ENCODE peak calls at places on chromosome 20, in ten cellular contexts. C is CD8-positive, alpha-beta memory T cell; R is hepatocyte; M is mucosa of descending colon; T is right atrium auricular region; N is A549; L is SK-N-SH; V is skeletal muscle cell; Y is transverse colon; Z is pancreas. K is an unnamed sample.

GRCh38 chr20:56554869-56555268 is 21.8 kb downstream of the FAM209B start:
- DNase-seq in R (peak), L (no peak), Z (peak), N (peak), M (no peak), V (peak), Y (peak), T (no peak), C (no peak), K (no peak)

GRCh38 chr20:54133434-54134427 is 40.1 kb downstream of the CYP24A1 start:
- DNase-seq in C (no peak), Y (peak), R (peak), V (no peak), M (no peak), Z (no peak), N (no peak), T (no peak), L (no peak), K (no peak)

GRCh38 chr20:25285091-25285647 is 37.3 kb downstream of the PYGB start:
- DNase-seq in N (no peak), R (no peak), C (peak), Y (peak), M (peak), T (no peak), V (no peak), Z (peak), L (no peak), K (no peak)

GRCh38 chr20:32288225-32288849 is 10.9 kb downstream of the KIF3B start:
- DNase-seq in Z (no peak), T (no peak), L (no peak), Y (no peak), N (no peak), V (no peak), C (no peak), R (no peak), M (no peak), K (no peak)

GRCh38 chr20:59994697-59995122 is 36.5 kb downstream of the CDH26 start:
- DNase-seq in L (no peak), N (no peak), C (no peak), Z (peak), T (no peak), V (peak), Y (peak), M (peak), R (peak), K (no peak)

GRCh38 chr20:47205577-47206123 is 150.8 kb downstream of the ZMYND8 start:
- DNase-seq in Y (peak), V (peak), L (peak), Z (peak), C (peak), N (peak), M (peak), T (peak), R (peak), K (no peak)

GRCh38 chr20:23131766-23132165 is 45.6 kb upstream of the CD93 start:
- DNase-seq in Y (no peak), N (no peak), T (no peak), Z (no peak), V (no peak), M (no peak), R (no peak), C (no peak), L (no peak), K (no peak)

GRCh38 chr20:38414769-38415450 is 20.2 kb downstream of the SNHG17 start:
- DNase-seq in L (no peak), Z (no peak), R (no peak), C (no peak), M (no peak), Y (no peak), N (no peak), T (no peak), V (no peak), K (no peak)

GRCh38 chr20:53915459-53916172 is 154.8 kb downstream of the BCAS1 start:
- DNase-seq in N (peak), M (peak), Y (peak), L (peak), R (peak), Z (peak), T (peak), V (peak), C (peak), K (peak)

GRCh38 chr20:23018432-23018831 is 16.7 kb upstream of the SSTR4 start:
- DNase-seq in R (no peak), T (no peak), C (no peak), M (no peak), V (no peak), Z (no peak), L (no peak), N (no peak), Y (no peak), K (no peak)

GRCh38 chr20:43710370-43711044 is 16.3 kb downstream of the GTSF1L start:
- DNase-seq in V (no peak), M (no peak), T (no peak), Z (no peak), R (no peak), L (no peak), Y (peak), N (no peak), C (no peak), K (no peak)

GRCh38 chr20:37266940-37267683 is 5.5 kb upstream of the GHRH start:
- DNase-seq in Y (no peak), Z (no peak), V (no peak), M (no peak), N (no peak), T (no peak), C (no peak), R (no peak), L (no peak), K (no peak)

GRCh38 chr20:51042064-51042463 is 19.2 kb upstream of the KCNG1 start:
- DNase-seq in M (no peak), N (no peak), R (no peak), C (no peak), Y (no peak), Z (no peak), T (no peak), L (no peak), V (no peak), K (no peak)

GRCh38 chr20:48983423-48984400 is 62.2 kb downstream of the ARFGEF2 start:
- DNase-seq in L (peak), Y (no peak), N (peak), T (no peak), R (peak), V (peak), M (no peak), Z (peak), C (no peak), K (no peak)

GRCh38 chr20:54069501-54069971 is 858 bp downstream of the BCAS1 start:
- DNase-seq in N (no peak), M (no peak), V (no peak), Z (no peak), T (no peak), R (no peak), Y (peak), L (no peak), C (no peak), K (no peak)

GRCh38 chr20:22745194-22745500 is 160.8 kb upstream of the FOXA2 start:
- DNase-seq in N (no peak), Y (no peak), L (no peak), T (no peak), R (no peak), M (no peak), C (no peak), Z (no peak), V (no peak), K (no peak)

GRCh38 chr20:4069741-4070140 is 54.4 kb upstream of the RNF24 start:
- DNase-seq in V (no peak), C (no peak), Y (no peak), M (no peak), N (no peak), L (no peak), T (no peak), R (no peak), Z (no peak), K (no peak)

GRCh38 chr20:4607287-4607713 is 114.4 kb upstream of the PRND start:
- DNase-seq in R (peak), T (peak), V (no peak), M (no peak), L (peak), Z (peak), N (peak), C (peak), Y (peak), K (peak)

GRCh38 chr20:17646209-17646717 is 35.8 kb downstream of the RRBP1 start:
- DNase-seq in C (no peak), V (no peak), R (no peak), Z (no peak), L (peak), N (no peak), T (no peak), Y (no peak), M (peak), K (no peak)

GRCh38 chr20:36604952-36605308 is 649 bp upstream of the RAB5IF start:
- DNase-seq in V (no peak), L (peak), M (peak), Z (peak), C (peak), R (no peak), T (peak), N (no peak), Y (peak), K (no peak)

GRCh38 chr20:33120934-33121333 is 41.5 kb downstream of the BPIFB4 start:
- DNase-seq in M (no peak), V (no peak), L (no peak), C (no peak), R (no peak), N (no peak), Y (no peak), T (no peak), Z (no peak), K (no peak)

GRCh38 chr20:36506253-36506652 is 35.1 kb upstream of the MYL9 start:
- DNase-seq in V (no peak), L (no peak), Y (no peak), R (no peak), T (no peak), M (no peak), N (peak), Z (no peak), C (no peak), K (peak)

GRCh38 chr20:47243906-47244305 is 112.6 kb downstream of the ZMYND8 start:
- DNase-seq in Y (no peak), M (no peak), R (no peak), C (no peak), N (no peak), Z (no peak), T (no peak), V (no peak), L (no peak), K (no peak)

GRCh38 chr20:17394411-17394810 is 136.8 kb downstream of the BFSP1 start:
- DNase-seq in Y (no peak), L (no peak), N (no peak), Z (no peak), R (no peak), C (no peak), M (no peak), T (no peak), V (no peak), K (no peak)

GRCh38 chr20:21796059-21796458 is 90.6 kb downstream of the PAX1 start:
- DNase-seq in L (no peak), T (no peak), R (no peak), Z (no peak), C (no peak), M (no peak), N (no peak), Y (no peak), V (no peak), K (peak)

GRCh38 chr20:46872315-46873211 is 22.1 kb upstream of the EYA2 start:
- DNase-seq in R (no peak), C (no peak), L (peak), Z (no peak), Y (no peak), T (peak), M (no peak), V (no peak), N (no peak), K (peak)

GRCh38 chr20:11777861-11778570 is 139.7 kb upstream of the BTBD3 start:
- DNase-seq in Y (no peak), L (peak), V (no peak), T (no peak), M (no peak), R (no peak), N (no peak), Z (no peak), C (no peak), K (no peak)

GRCh38 chr20:10434832-10435812 is at the start of gene SLX4IP:
- DNase-seq in L (peak), V (peak), Y (peak), C (peak), M (peak), N (peak), T (peak), Z (peak), R (peak), K (peak)

GRCh38 chr20:34426026-34426425 is 63.0 kb downstream of the ITCH start:
- DNase-seq in M (no peak), R (no peak), N (no peak), T (no peak), L (no peak), V (no peak), C (no peak), Z (no peak), Y (no peak), K (no peak)

GRCh38 chr20:34415079-34415478 is 52.0 kb downstream of the ITCH start:
- DNase-seq in M (no peak), Y (peak), T (no peak), N (no peak), L (no peak), V (no peak), C (no peak), R (no peak), Z (no peak), K (no peak)

GRCh38 chr20:34421766-34422466 is 58.8 kb downstream of the ITCH start:
- DNase-seq in Y (no peak), N (no peak), M (no peak), L (no peak), V (no peak), C (no peak), T (no peak), Z (no peak), R (no peak), K (no peak)

GRCh38 chr20:34420146-34420545 is 57.1 kb downstream of the ITCH start:
- DNase-seq in V (no peak), R (no peak), C (no peak), Z (no peak), T (no peak), M (no peak), L (no peak), Y (no peak), N (no peak), K (no peak)

GRCh38 chr20:34420975-34421374 is 57.9 kb downstream of the ITCH start:
- DNase-seq in N (no peak), C (no peak), R (no peak), V (no peak), Z (no peak), T (no peak), L (no peak), M (no peak), Y (no peak), K (no peak)
- H3K4me3 ChIP-seq in N (no peak), C (no peak), R (no peak), V (no peak), Z (no peak), T (no peak), L (no peak), M (no peak), Y (no peak), K (no peak)

DNA sequence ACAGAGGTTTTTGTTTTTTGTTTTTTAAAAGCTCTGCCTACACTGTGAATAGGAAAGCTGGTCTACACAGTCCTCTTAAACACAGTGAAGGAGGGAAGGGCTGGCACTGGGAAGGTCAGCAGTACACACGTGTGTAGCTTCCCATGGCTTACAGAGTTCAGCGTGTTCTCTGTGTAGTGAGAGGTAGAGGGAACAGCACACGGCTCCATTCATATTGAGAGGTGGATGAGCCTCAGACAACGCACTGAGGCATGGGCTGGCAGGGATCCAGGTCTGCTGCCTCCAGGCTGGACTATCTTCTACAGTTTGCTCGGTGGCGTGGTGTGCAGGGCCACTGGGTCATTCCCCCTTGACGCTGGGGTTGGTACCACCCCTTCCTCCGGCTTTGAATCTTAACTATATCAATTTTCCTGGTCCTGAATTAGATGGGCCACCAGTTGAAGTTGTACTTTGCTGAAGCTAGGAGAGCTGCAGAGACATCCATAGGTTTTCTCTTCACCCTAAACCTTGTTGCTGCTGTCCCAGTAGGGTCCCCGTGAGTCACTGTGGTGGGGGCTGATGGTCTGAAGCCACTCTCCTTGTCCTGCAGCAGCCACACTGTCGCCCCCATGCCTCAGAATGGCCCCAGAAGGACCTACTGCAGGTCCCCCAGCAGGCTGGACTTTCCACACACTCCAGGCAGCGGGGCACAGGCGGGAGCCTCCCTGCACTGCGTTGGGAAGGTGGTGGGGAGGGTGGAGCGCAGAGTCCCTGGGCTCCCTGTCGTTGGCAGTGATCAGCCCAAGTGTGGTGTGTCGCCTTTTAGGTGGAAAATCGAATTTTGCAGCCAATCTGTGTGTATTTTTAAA is 2.0 kb downstream of the ARFGAP1 start:
- DNase-seq in T (no peak), Y (no peak), M (no peak), Z (no peak), V (no peak), C (no peak), L (no peak), R (no peak), N (no peak), K (no peak)
- H3K4me3 ChIP-seq in T (peak), Y (no peak), M (no peak), Z (peak), V (peak), C (no peak), L (no peak), R (no peak), N (peak), K (no peak)

GRCh38 chr20:62979876-62980373 is 26.8 kb downstream of the BHLHE23 start:
- DNase-seq in M (no peak), L (no peak), N (no peak), Z (no peak), C (no peak), R (no peak), V (no peak), T (no peak), Y (no peak), K (no peak)

GRCh38 chr20:62980970-62981369 is 25.8 kb downstream of the BHLHE23 start:
- DNase-seq in C (no peak), Z (no peak), M (no peak), T (no peak), N (no peak), L (peak), R (no peak), V (no peak), Y (no peak), K (peak)

GRCh38 chr20:62978559-62978938 is 26.0 kb downstream of the SLC17A9 start:
- DNase-seq in R (no peak), Z (no peak), N (no peak), C (no peak), V (no peak), Y (no peak), L (no peak), T (no peak), M (no peak), K (no peak)

GRCh38 chr20:62979310-62979709 is 26.8 kb downstream of the SLC17A9 start:
- DNase-seq in C (no peak), T (no peak), N (no peak), L (no peak), M (no peak), Z (no peak), Y (no peak), V (no peak), R (no peak), K (no peak)

DNA sequence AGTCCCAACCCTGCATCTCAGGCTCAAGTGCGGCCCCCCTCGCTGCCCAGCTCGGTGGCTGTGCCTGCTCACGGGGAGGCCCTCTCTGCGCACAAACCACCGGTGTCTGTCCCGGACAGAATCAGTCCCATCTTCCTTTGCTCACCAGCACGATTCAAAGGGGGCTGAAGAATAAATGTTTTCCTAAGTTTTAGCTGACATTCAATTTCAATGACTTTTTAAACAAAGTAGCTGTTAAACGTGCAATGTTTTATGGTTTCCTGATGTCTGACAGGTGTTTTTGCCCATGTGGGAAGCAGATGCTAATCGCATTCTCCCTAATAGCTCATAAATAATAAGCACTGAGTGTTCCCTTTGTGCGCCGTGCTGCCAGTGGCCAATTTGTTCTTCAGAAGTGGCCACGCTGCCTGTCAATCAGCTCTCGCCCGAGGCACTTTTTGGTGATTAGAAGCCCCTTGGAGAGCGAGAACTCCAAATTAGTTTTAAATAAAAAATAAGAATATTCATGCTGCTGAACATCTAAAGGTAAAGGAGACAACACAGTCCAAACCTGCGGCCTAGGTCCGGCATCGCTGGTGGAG is 26.3 kb downstream of the BHLHE23 start:
- DNase-seq in V (no peak), Z (no peak), L (no peak), N (no peak), M (no peak), Y (no peak), R (no peak), C (no peak), T (no peak), K (no peak)
- H3K4me3 ChIP-seq in V (no peak), Z (no peak), L (no peak), N (no peak), M (no peak), Y (no peak), R (no peak), C (no peak), T (no peak), K (peak)

GRCh38 chr20:20367681-20368413 is at the start of gene INSM1:
- DNase-seq in T (no peak), N (no peak), Y (no peak), L (peak), V (no peak), R (no peak), C (no peak), M (peak), Z (no peak), K (no peak)

GRCh38 chr20:20369353-20370086 is 1.6 kb downstream of the INSM1 start:
- DNase-seq in M (peak), T (no peak), V (no peak), L (peak), R (peak), C (no peak), Z (peak), Y (peak), N (no peak), K (no peak)

GRCh38 chr20:20370087-20370575 is 2.2 kb downstream of the INSM1 start:
- DNase-seq in L (no peak), C (no peak), N (no peak), R (no peak), V (no peak), M (no peak), Z (no peak), T (no peak), Y (no peak), K (no peak)

GRCh38 chr20:20366896-20367680 is 816 bp upstream of the INSM1 start:
- DNase-seq in C (no peak), N (no peak), R (no peak), V (no peak), T (no peak), Y (no peak), M (no peak), Z (no peak), L (peak), K (no peak)

GRCh38 chr20:20368414-20369352 is 779 bp downstream of the INSM1 start:
- DNase-seq in N (no peak), V (no peak), Y (no peak), R (peak), C (no peak), M (no peak), T (no peak), L (peak), Z (no peak), K (no peak)
- H3K4me3 ChIP-seq in N (peak), V (peak), Y (peak), R (no peak), C (no peak), M (no peak), T (peak), L (no peak), Z (peak), K (no peak)

DNA sequence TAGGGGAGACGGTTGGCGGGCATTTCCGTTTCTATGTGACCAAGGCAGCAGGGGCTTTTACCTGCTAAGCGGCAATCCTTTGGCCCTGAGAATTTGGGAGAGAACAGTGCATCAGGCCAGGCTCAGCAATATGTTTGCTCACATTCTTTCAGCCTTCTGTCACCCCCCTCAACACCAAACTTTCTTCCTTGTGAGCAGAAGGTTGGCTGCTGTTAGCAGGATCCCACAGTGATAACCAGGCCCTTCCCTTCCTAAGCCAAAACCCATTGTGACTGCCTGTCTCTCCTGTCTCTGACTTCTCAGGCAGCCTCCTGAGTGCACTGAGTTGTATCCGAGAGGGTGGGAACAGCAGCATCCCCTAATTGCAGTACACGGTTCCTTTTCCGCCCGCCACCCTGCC is 43.7 kb downstream of the STK35 start:
- DNase-seq in M (no peak), R (no peak), Z (no peak), C (no peak), V (no peak), T (no peak), L (no peak), N (no peak), Y (no peak), K (no peak)
- H3K4me3 ChIP-seq in M (no peak), R (no peak), Z (no peak), C (no peak), V (no peak), T (no peak), L (no peak), N (no peak), Y (no peak), K (no peak)